ENCODE peak calls at places on chromosomes 1 and 21, in ten cellular contexts. U is A549, R is stomach, F is PC-3, B is tibial artery, Y is lung, M is esophagus muscularis mucosa, Z is IMR-90, N is neural progenitor cell, G is prostate gland. E is an unnamed sample. For H3K4me1, the result is how much of the 10 kb centered on the place peaks cover.

GRCh38 chr1:104072915-104073371 is 323.2 kb downstream of the AMY1C start:
- DNase-seq in U (no peak), R (no peak), F (no peak), B (no peak), Y (no peak), M (no peak), Z (no peak), N (no peak), G (no peak), E (no peak)

GRCh38 chr1:165877411-165877810 is 50.0 kb downstream of the UCK2 start:
- DNase-seq in U (no peak), R (no peak), F (no peak), B (no peak), Y (no peak), M (no peak), Z (no peak), N (no peak), G (no peak), E (no peak)

GRCh38 chr1:198649598-198650338 is 10.9 kb downstream of the PTPRC start:
- DNase-seq in U (no peak), R (no peak), F (no peak), B (no peak), Y (no peak), M (no peak), Z (no peak), N (no peak), G (no peak), E (no peak)

GRCh38 chr1:203491664-203492485 is 2.1 kb upstream of the OPTC start:
- DNase-seq in U (no peak), R (no peak), F (no peak), B (no peak), Y (no peak), M (no peak), Z (no peak), N (peak), G (no peak), E (no peak)

GRCh38 chr1:93740141-93740540 is 58.5 kb upstream of the BCAR3 start:
- DNase-seq in U (no peak), R (no peak), F (no peak), B (no peak), Y (no peak), M (no peak), Z (no peak), N (no peak), G (no peak), E (no peak)

GRCh38 chr1:58072450-58072849 is 474.1 kb downstream of the OMA1 start:
- DNase-seq in U (no peak), R (no peak), F (no peak), B (no peak), Y (no peak), M (no peak), Z (no peak), N (no peak), G (no peak), E (no peak)

GRCh38 chr1:172719694-172720138 is 60.8 kb downstream of the FASLG start:
- DNase-seq in U (peak), R (no peak), F (peak), B (no peak), Y (no peak), M (no peak), Z (peak), N (peak), G (no peak), E (no peak)

GRCh38 chr1:47225430-47226100 is 6.5 kb downstream of the TAL1 start:
- DNase-seq in U (no peak), R (no peak), F (no peak), B (no peak), Y (no peak), M (no peak), Z (no peak), N (peak), G (no peak), E (no peak)

GRCh38 chr1:224432672-224433040 is 1.9 kb downstream of the WDR26 start:
- DNase-seq in U (no peak), R (no peak), F (no peak), B (no peak), Y (no peak), M (no peak), Z (no peak), N (peak), G (no peak), E (no peak)

GRCh38 chr1:177210071-177210470 is 39.3 kb downstream of the BRINP2 start:
- DNase-seq in U (peak), R (no peak), F (no peak), B (no peak), Y (no peak), M (no peak), Z (no peak), N (no peak), G (no peak), E (no peak)

GRCh38 chr1:63691672-63692425 is 82.0 kb upstream of the ROR1 start:
- DNase-seq in U (peak), R (peak), F (peak), B (peak), Y (peak), M (no peak), Z (peak), N (peak), G (peak), E (no peak)

GRCh38 chr21:36209626-36210171 is 53.1 kb downstream of the DOP1B start:
- DNase-seq in U (peak), R (peak), F (peak), B (no peak), Y (peak), M (no peak), Z (peak), N (peak), G (peak), E (no peak)

GRCh38 chr1:221494670-221495069 is 247.2 kb downstream of the DUSP10 start:
- DNase-seq in U (peak), R (no peak), F (peak), B (no peak), Y (no peak), M (no peak), Z (peak), N (no peak), G (no peak), E (no peak)

GRCh38 chr21:44568667-44569556 is 4.6 kb upstream of the KRTAP10-4 start:
- DNase-seq in U (no peak), R (no peak), F (no peak), B (no peak), Y (no peak), M (peak), Z (no peak), N (no peak), G (no peak), E (peak)

GRCh38 chr1:10914056-10914455 is 98.4 kb upstream of the TARDBP start:
- DNase-seq in U (no peak), R (no peak), F (no peak), B (no peak), Y (no peak), M (no peak), Z (no peak), N (no peak), G (no peak), E (no peak)

GRCh38 chr1:227131193-227131592 is 187.1 kb downstream of the CDC42BPA start:
- DNase-seq in U (peak), R (no peak), F (peak), B (no peak), Y (no peak), M (no peak), Z (peak), N (peak), G (no peak), E (no peak)

GRCh38 chr21:39336457-39337008 is 12.4 kb downstream of the HMGN1 start:
- DNase-seq in U (no peak), R (no peak), F (no peak), B (no peak), Y (no peak), M (no peak), Z (no peak), N (no peak), G (no peak), E (no peak)

GRCh38 chr1:204971700-204972336 is 71.2 kb upstream of the CNTN2 start:
- DNase-seq in U (peak), R (no peak), F (peak), B (no peak), Y (no peak), M (no peak), Z (peak), N (no peak), G (no peak), E (no peak)

GRCh38 chr1:115089443-115090340 is at the start of gene TSPAN2:
- DNase-seq in U (peak), R (peak), F (peak), B (peak), Y (peak), M (peak), Z (peak), N (peak), G (peak), E (no peak)

GRCh38 chr1:5502310-5503194 is 489.7 kb downstream of the NPHP4 start:
- DNase-seq in U (no peak), R (no peak), F (no peak), B (no peak), Y (no peak), M (no peak), Z (no peak), N (no peak), G (peak), E (no peak)

GRCh38 chr1:93237021-93237420 is 56.5 kb downstream of the CCDC18 start:
- DNase-seq in U (no peak), R (no peak), F (no peak), B (no peak), Y (no peak), M (no peak), Z (no peak), N (no peak), G (no peak), E (no peak)

GRCh38 chr1:184160942-184161698 is 109.6 kb downstream of the TSEN15 start:
- DNase-seq in U (no peak), R (no peak), F (no peak), B (no peak), Y (no peak), M (peak), Z (peak), N (no peak), G (no peak), E (no peak)

GRCh38 chr1:193190096-193190744 is 3.8 kb upstream of the B3GALT2 start:
- DNase-seq in U (peak), R (no peak), F (no peak), B (no peak), Y (no peak), M (no peak), Z (peak), N (no peak), G (no peak), E (no peak)

GRCh38 chr1:228265167-228265566 is 57.3 kb downstream of the OBSCN start:
- DNase-seq in U (no peak), R (no peak), F (peak), B (no peak), Y (no peak), M (no peak), Z (peak), N (no peak), G (no peak), E (no peak)
- TF ChIP-seq CTCF in U (peak), R (no peak), F (peak), B (no peak), Y (no peak), M (no peak), Z (peak), N (peak), G (no peak), E (no peak)

GRCh38 chr21:31397939-31398338 is 53.9 kb upstream of the TIAM1 start:
- DNase-seq in U (no peak), R (no peak), F (no peak), B (peak), Y (no peak), M (no peak), Z (no peak), N (peak), G (no peak), E (no peak)
- H3K4me1 ChIP-seq in U (under half), R (under half), F (under half), B (under half), Y (under half), M (under half), Z (under half), N (under half), G (under half), E (under half)

DNA sequence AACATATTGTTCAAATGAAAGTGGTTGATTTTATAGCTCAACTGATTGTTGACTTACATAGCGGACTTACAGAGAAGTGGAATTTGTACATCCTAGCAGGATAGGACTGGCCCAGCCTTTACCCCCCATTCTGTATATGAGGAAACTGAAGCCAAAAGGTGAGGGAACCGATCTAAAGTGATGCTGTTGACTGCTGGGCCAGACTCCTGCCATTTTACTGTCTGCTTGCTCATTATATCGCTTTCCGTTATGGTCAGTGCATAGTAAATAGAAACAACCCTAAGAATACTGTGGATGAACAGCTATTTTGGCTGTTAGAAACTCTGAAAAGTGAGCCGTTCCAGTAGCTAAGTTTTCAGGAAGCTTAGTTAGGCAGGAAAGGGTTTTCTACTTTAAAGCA is 31.9 kb downstream of the PRDM2 start:
- DNase-seq in U (no peak), R (no peak), F (no peak), B (no peak), Y (no peak), M (no peak), Z (no peak), N (no peak), G (no peak), E (no peak)
- H3K4me3 ChIP-seq in U (no peak), R (no peak), F (no peak), B (no peak), Y (no peak), M (no peak), Z (no peak), N (no peak), G (no peak), E (no peak)

GRCh38 chr1:96756789-96757188 is 35.2 kb downstream of the PTBP2 start:
- DNase-seq in U (no peak), R (no peak), F (no peak), B (no peak), Y (no peak), M (no peak), Z (no peak), N (no peak), G (no peak), E (no peak)
- TF ChIP-seq CTCF in U (no peak), R (no peak), F (peak), B (peak), Y (no peak), M (no peak), Z (no peak), N (no peak), G (no peak), E (no peak)

DNA sequence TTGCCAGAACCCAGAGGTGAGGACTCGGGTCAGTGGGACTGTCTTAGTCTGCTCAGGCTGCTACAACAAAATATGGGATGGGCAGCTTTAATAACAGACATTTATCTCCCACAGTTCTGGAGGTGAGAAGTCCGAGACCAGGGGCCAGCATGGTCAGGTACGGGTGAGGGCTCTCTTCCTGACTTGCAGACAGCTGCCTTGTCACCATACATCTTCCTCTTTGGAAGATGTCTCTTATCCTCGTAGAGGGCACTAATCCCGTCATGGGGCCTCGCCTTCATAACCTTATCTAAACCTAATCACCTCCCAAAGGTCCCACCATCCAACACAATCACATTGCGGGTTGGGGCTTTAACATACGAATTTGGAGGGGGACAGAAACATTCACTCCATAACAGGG is 51.9 kb downstream of the GLUL start:
- DNase-seq in U (no peak), R (no peak), F (no peak), B (no peak), Y (no peak), M (no peak), Z (no peak), N (no peak), G (no peak), E (no peak)
- H3K4me1 ChIP-seq in U (under half), R (under half), F (under half), B (under half), Y (under half), M (under half), Z (under half), N (under half), G (under half), E (under half)

GRCh38 chr1:223331929-223332328 is 32.0 kb downstream of the SUSD4 start:
- DNase-seq in U (no peak), R (no peak), F (peak), B (no peak), Y (no peak), M (no peak), Z (peak), N (no peak), G (no peak), E (no peak)
- H3K4me3 ChIP-seq in U (no peak), R (no peak), F (no peak), B (no peak), Y (no peak), M (no peak), Z (no peak), N (no peak), G (no peak), E (no peak)

DNA sequence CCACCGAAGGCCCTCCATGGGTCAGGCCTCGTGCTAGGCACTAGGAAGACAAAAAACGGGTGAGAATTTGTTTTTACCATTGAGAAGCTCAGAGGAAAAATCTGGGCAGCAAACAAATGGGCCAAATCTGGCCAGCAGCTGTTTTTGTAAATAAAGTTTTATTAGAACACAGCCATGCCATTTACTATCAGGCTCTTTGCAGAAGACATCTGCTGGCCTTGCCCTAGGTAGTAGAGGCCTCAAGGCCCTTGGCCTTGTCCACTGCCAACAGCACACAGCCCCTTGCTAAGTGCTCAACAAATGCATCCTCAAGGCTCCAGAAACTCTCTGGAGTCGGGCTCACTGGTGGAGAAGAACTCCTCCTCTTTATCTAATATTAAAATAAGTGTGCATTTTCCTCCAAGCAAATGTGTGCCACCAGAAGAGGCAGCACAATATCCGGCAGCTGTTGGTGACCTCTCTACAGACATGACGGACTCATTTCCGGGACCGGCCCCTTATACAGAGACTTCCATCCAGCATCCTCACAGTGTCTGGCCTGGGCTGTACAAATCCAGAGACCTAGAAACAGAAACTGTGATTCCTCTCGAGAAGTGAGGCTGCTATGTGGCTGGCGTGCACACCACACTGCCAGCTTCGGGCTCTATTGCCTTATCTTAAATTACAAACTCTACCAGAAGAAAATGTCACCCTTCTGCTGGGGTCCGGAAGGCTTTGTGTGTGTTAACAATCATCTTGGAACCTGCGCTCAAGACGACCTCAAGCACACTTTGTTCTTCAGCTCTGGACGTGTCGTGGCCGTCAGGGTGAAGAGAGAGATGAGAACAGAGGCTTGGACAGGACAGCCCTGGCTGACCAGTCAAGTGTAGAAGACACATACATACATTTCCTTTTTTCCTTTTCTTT is 203.9 kb downstream of the TOMM20 start:
- DNase-seq in U (no peak), R (no peak), F (no peak), B (peak), Y (no peak), M (no peak), Z (no peak), N (no peak), G (no peak), E (peak)
- TF ChIP-seq CTCF in U (no peak), R (no peak), F (no peak), B (no peak), Y (no peak), M (no peak), Z (no peak), N (no peak), G (no peak), E (no peak)

DNA sequence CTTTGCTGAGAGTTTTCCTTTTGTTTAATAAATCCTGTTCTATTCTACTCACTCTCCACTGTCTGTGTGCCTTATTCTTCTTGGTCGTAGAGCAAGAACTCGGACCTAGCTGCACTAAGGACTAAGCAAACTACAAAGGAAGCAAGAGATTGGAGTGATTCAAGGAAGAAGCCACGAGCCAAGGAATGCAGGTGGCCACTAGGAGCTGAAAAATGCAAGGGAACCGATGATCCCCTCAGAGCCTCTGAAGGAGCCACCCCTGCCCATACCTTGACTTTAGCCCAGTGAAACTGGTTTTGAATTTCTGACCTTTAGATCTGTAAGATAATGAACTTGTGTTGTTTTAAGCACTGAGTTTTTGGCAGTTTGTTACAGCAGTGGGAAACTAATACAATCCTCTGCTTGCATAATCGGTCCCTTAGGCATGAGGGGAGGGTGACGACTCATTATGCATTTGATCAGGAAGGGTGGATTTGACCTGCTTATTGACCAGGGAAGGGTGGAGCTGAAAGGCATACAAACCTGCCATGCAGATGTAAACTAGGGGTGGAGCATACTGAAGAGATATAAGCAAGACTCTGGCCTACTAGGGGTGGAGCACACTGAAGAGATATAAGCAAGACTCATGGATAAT is 6.2 kb upstream of the CA6 start:
- DNase-seq in U (no peak), R (no peak), F (peak), B (no peak), Y (no peak), M (no peak), Z (peak), N (no peak), G (no peak), E (no peak)
- H3K4me1 ChIP-seq in U (under half), R (under half), F (under half), B (under half), Y (under half), M (under half), Z (under half), N (under half), G (under half), E (under half)

DNA sequence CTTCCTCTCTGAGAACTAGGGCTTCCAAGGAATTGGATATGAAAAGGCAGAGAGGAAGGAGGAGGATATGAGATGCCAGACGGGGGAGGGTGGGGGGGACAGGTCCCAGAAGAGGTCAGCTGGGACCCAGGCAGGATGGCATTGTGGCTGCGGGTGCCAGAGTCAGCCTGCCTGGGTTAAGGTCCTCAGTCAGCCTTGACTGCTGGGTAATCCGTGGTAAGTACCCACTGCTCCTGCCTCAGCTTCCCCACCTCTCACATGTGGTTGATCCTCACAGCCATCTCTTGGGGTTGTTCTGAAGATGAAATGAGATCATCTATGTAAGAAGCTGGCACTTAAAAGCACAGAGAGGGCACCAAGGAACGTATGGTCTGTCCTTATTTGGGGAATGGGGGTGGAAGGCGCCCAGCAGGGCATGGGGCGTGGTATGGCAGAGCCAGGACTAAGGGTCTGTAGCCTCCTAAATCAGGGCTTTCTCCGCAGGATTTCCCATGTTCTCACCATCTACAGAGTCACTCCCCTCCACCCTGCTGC is 23.8 kb downstream of the ELF3 start:
- DNase-seq in U (no peak), R (no peak), F (no peak), B (no peak), Y (no peak), M (no peak), Z (no peak), N (no peak), G (no peak), E (no peak)
- H3K4me3 ChIP-seq in U (peak), R (no peak), F (peak), B (no peak), Y (no peak), M (no peak), Z (no peak), N (no peak), G (no peak), E (no peak)

E was measured in vagina.